ENCODE peak calls at places on chromosomes 5 and 9, in nine cellular contexts. R is uterus, A is A673, T is dorsolateral prefrontal cortex, W is OCI-LY7, F is Karpas-422, J is upper lobe of left lung, C is lower lobe of right lung, H is neuronal stem cell. L is an unnamed sample.

GRCh38 chr5:142015781-142016533 is 3.1 kb upstream of the GNPDA1 start:
- DNase-seq in J (peak), F (peak), T (no peak), H (no peak), A (peak), C (no peak), R (no peak), W (peak), L (no peak)

GRCh38 chr5:143636951-143637528 is 174.9 kb upstream of the HMHB1 start:
- DNase-seq in A (no peak), F (no peak), C (no peak), W (no peak), T (no peak), H (no peak), R (no peak), J (no peak), L (no peak)

GRCh38 chr9:127389391-127390242 is 7.4 kb upstream of the SLC2A8 start:
- DNase-seq in R (no peak), W (no peak), F (no peak), H (no peak), C (no peak), A (no peak), T (no peak), J (no peak), L (no peak)

GRCh38 chr5:154783774-154784460 is 28.7 kb downstream of the LARP1 start:
- DNase-seq in H (no peak), W (no peak), C (no peak), J (no peak), T (no peak), F (no peak), A (no peak), R (peak), L (peak)

GRCh38 chr5:74322944-74323343 is 317.6 kb downstream of the ENC1 start:
- DNase-seq in J (no peak), A (no peak), W (no peak), C (no peak), R (no peak), H (no peak), F (no peak), T (no peak), L (no peak)

GRCh38 chr5:180519098-180519497 is 24.9 kb downstream of the CNOT6 start:
- DNase-seq in W (no peak), H (no peak), C (no peak), R (no peak), T (no peak), J (peak), A (no peak), F (no peak), L (no peak)

GRCh38 chr5:140024928-140025327 is 18.2 kb downstream of the NRG2 start:
- DNase-seq in J (no peak), W (no peak), R (no peak), H (no peak), A (no peak), C (no peak), T (no peak), F (no peak), L (no peak)

GRCh38 chr5:160289721-160290120 is 22.6 kb downstream of the CCNJL start:
- DNase-seq in J (peak), T (no peak), H (no peak), A (no peak), C (peak), W (no peak), F (peak), R (no peak), L (no peak)

GRCh38 chr5:176538505-176538806 is 1.3 kb upstream of the RNF44 start:
- DNase-seq in H (no peak), A (no peak), F (peak), R (no peak), W (no peak), J (no peak), C (no peak), T (no peak), L (no peak)

GRCh38 chr5:74530316-74530917 is 110.1 kb downstream of the ENC1 start:
- DNase-seq in A (no peak), H (no peak), J (no peak), R (no peak), F (no peak), T (no peak), W (no peak), C (no peak), L (no peak)

GRCh38 chr9:84513473-84513872 is 156.1 kb upstream of the NTRK2 start:
- DNase-seq in C (no peak), R (no peak), F (no peak), A (no peak), W (no peak), T (no peak), J (no peak), H (no peak), L (no peak)

GRCh38 chr5:83562207-83562606 is 90.7 kb downstream of the VCAN start:
- DNase-seq in R (no peak), F (no peak), A (no peak), J (no peak), W (no peak), T (no peak), H (no peak), C (no peak), L (no peak)

GRCh38 chr9:106981396-106982287 is 118.7 kb downstream of the ZNF462 start:
- DNase-seq in W (peak), J (no peak), R (no peak), C (no peak), T (no peak), H (no peak), F (no peak), A (no peak), L (no peak)

GRCh38 chr9:99023831-99024230 is 80.1 kb downstream of the COL15A1 start:
- DNase-seq in C (no peak), A (peak), R (peak), H (no peak), T (no peak), J (no peak), W (peak), F (peak), L (peak)

GRCh38 chr5:139739612-139739974 is 56.0 kb upstream of the PSD2 start:
- DNase-seq in F (no peak), R (no peak), T (no peak), W (no peak), C (no peak), H (no peak), J (no peak), A (no peak), L (no peak)

GRCh38 chr5:27876071-27876470 is 837.7 kb upstream of the CDH9 start:
- DNase-seq in T (no peak), H (no peak), J (no peak), R (no peak), F (no peak), C (no peak), W (no peak), A (no peak), L (no peak)

GRCh38 chr5:96962540-96962991 is 26.7 kb downstream of the LNPEP start:
- DNase-seq in H (no peak), R (no peak), A (no peak), F (no peak), T (no peak), C (no peak), W (peak), J (no peak), L (no peak)

GRCh38 chr9:110731437-110732028 is 62.9 kb downstream of the MUSK start:
- DNase-seq in A (no peak), H (no peak), W (no peak), F (no peak), J (no peak), T (no peak), R (no peak), C (no peak), L (no peak)

GRCh38 chr5:175383350-175383749 is 60.6 kb downstream of the DRD1 start:
- DNase-seq in J (no peak), T (no peak), C (no peak), W (no peak), H (no peak), F (no peak), A (peak), R (no peak), L (no peak)

GRCh38 chr5:95110112-95110511 is 174.8 kb downstream of the MCTP1 start:
- DNase-seq in C (no peak), W (no peak), J (no peak), R (no peak), T (no peak), H (no peak), F (peak), A (no peak), L (no peak)

GRCh38 chr5:139760066-139761056 is 35.2 kb upstream of the PSD2 start:
- DNase-seq in J (no peak), T (no peak), F (no peak), H (no peak), C (no peak), W (peak), A (no peak), R (no peak), L (no peak)

GRCh38 chr5:107451028-107451427 is 219.7 kb downstream of the EFNA5 start:
- DNase-seq in H (no peak), C (no peak), R (no peak), W (no peak), J (no peak), A (no peak), F (no peak), T (no peak), L (no peak)

GRCh38 chr9:101317735-101318134 is 67.1 kb downstream of the BAAT start:
- DNase-seq in F (no peak), T (no peak), H (no peak), W (no peak), R (no peak), A (no peak), C (no peak), J (no peak), L (no peak)

GRCh38 chr5:167514461-167514860 is 777.0 kb upstream of the WWC1 start:
- DNase-seq in C (no peak), F (no peak), R (no peak), T (no peak), W (no peak), H (no peak), J (no peak), A (no peak), L (no peak)

GRCh38 chr9:14529629-14530028 is 163.6 kb downstream of the ZDHHC21 start:
- DNase-seq in W (no peak), F (no peak), J (no peak), A (no peak), C (no peak), R (no peak), H (no peak), T (no peak), L (no peak)

GRCh38 chr5:137516251-137516797 is 17.2 kb upstream of the SPOCK1 start:
- DNase-seq in F (no peak), C (no peak), A (no peak), R (no peak), J (no peak), W (no peak), H (no peak), T (no peak), L (no peak)

GRCh38 chr9:130387398-130387797 is 57.4 kb upstream of the ASS1 start:
- DNase-seq in C (no peak), H (no peak), F (no peak), T (no peak), W (no peak), J (no peak), A (no peak), R (no peak), L (no peak)

GRCh38 chr9:129330711-129331279 is 152.7 kb upstream of the IER5L start:
- DNase-seq in J (no peak), T (no peak), C (no peak), W (no peak), A (peak), H (no peak), R (no peak), F (peak), L (no peak)

GRCh38 chr9:132168347-132168746 is 6.5 kb downstream of the NTNG2 start:
- DNase-seq in J (no peak), H (no peak), W (no peak), C (no peak), F (no peak), R (no peak), T (peak), A (peak), L (peak)

GRCh38 chr5:24401767-24402166 is 243.0 kb downstream of the CDH10 start:
- DNase-seq in W (no peak), J (no peak), F (no peak), T (no peak), A (peak), C (no peak), R (no peak), H (no peak), L (no peak)

GRCh38 chr5:93599427-93600146 is 16.6 kb downstream of the NR2F1 start:
- DNase-seq in W (no peak), A (no peak), C (no peak), H (no peak), J (no peak), R (no peak), F (no peak), T (no peak), L (peak)

GRCh38 chr5:173707392-173707791 is 90.9 kb upstream of the BOD1 start:
- DNase-seq in W (peak), C (no peak), A (no peak), F (peak), T (no peak), J (no peak), R (no peak), H (no peak), L (peak)

GRCh38 chr5:83556190-83556589 is 84.6 kb downstream of the VCAN start:
- DNase-seq in A (no peak), T (no peak), F (no peak), W (no peak), R (no peak), J (no peak), H (no peak), C (no peak), L (no peak)

GRCh38 chr5:97046270-97046982 is 96.0 kb downstream of the LIX1 start:
- DNase-seq in R (no peak), J (no peak), H (no peak), W (peak), C (no peak), F (no peak), A (no peak), T (no peak), L (no peak)

GRCh38 chr5:168837852-168838251 is 258.7 kb upstream of the PANK3 start:
- DNase-seq in H (no peak), F (no peak), A (no peak), W (no peak), C (no peak), R (no peak), T (no peak), J (no peak), L (no peak)

GRCh38 chr9:122125891-122126331 is 32.8 kb upstream of the TTLL11 start:
- DNase-seq in F (no peak), C (no peak), J (no peak), A (no peak), H (no peak), T (no peak), W (no peak), R (no peak), L (no peak)

GRCh38 chr5:141618030-141618803 is 583 bp downstream of the DIAPH1 start:
- DNase-seq in R (peak), J (peak), H (peak), F (peak), A (peak), C (peak), W (peak), T (no peak), L (peak)

GRCh38 chr9:112180387-112180881 is 5.3 kb upstream of the SUSD1 start:
- DNase-seq in C (no peak), A (no peak), R (no peak), H (no peak), J (no peak), T (no peak), F (no peak), W (no peak), L (no peak)

GRCh38 chr9:36191290-36191645 is 547 bp downstream of the CLTA start:
- DNase-seq in A (peak), R (no peak), T (peak), H (no peak), J (peak), C (peak), F (peak), W (peak), L (no peak)

GRCh38 chr5:37604290-37604689 is 225.2 kb downstream of the WDR70 start:
- DNase-seq in J (no peak), T (no peak), C (no peak), F (no peak), A (no peak), H (no peak), W (no peak), R (no peak), L (no peak)

GRCh38 chr5:37603072-37603471 is 224.0 kb downstream of the WDR70 start:
- DNase-seq in F (no peak), R (no peak), T (no peak), W (no peak), H (no peak), C (no peak), J (no peak), A (no peak), L (no peak)

GRCh38 chr5:37601163-37601562 is 222.0 kb downstream of the WDR70 start:
- DNase-seq in C (no peak), F (no peak), T (no peak), H (no peak), R (no peak), W (no peak), J (no peak), A (no peak), L (no peak)

DNA sequence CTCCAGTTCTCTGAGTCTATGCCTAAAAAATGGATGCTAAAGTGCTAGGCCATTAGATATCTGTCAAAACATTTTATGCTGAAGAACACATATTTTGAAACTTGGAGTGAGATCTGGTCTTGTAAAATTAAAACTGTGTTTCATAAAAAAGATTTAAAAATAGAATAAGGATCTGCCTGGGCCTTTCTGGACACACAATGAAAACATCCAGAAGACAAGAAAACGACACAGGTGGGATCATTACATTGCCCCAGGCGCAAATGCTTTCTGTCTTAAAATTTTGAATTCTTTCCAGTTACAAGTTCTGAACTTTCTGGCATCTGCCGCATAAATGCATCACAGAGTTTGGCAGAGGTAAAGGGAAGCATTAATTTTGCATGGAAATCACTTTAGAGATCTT is 219.5 kb downstream of the WDR70 start:
- DNase-seq in R (no peak), T (no peak), W (no peak), C (no peak), J (no peak), H (no peak), F (no peak), A (no peak), L (no peak)
- H3K4me3 ChIP-seq in R (no peak), T (no peak), W (no peak), C (no peak), J (no peak), H (no peak), F (no peak), A (no peak), L (no peak)

DNA sequence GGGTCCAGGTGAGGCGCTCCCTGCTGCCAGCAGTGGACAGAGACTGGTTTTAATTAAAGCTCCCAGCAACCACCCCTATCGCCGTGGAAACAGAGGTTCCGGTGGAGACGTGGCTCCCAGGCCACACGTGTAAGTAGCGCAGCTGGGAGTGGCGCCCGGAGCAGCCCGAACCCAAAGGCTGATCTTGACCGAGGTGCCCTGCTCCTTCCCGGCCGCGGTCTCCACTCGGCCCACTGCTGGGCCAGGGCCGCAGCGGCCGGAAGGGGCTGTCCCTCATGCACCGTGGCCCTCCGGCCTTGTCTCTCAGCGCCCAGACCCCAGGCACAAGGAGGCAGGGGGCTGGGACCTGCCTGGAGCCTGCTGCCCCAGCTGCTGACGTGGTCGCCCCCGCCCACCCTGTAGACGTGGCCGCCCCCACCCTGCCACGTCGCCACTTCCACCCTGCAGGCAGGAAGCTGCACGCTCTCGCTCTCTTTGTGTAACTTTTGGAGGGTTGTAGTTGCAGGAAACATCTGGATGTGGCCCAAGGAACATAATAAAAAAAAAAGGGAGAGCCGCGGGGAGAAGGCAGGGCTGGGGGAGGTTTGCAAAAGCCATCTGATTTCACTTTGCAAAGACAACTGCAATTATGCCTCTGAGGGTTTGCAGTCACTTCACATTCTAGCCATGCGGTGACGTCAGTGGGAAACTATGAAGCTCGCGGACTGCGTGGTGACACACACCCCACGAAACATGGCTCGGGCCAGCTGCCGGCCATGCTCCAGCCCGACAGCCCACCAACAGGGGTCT is 129.9 kb downstream of the RXRA start:
- DNase-seq in T (no peak), W (no peak), J (peak), H (no peak), F (no peak), A (peak), C (peak), R (peak), L (peak)
- H3K27ac ChIP-seq in T (peak), W (no peak), J (peak), H (no peak), F (no peak), A (peak), C (peak), R (peak), L (peak)

GRCh38 chr9:89038354-89039091 is 47.3 kb downstream of the S1PR3 start:
- DNase-seq in C (no peak), W (no peak), T (peak), F (no peak), J (no peak), R (peak), A (peak), H (no peak), L (peak)
- H3K4me3 ChIP-seq in C (no peak), W (no peak), T (no peak), F (no peak), J (no peak), R (no peak), A (no peak), H (no peak), L (no peak)

DNA sequence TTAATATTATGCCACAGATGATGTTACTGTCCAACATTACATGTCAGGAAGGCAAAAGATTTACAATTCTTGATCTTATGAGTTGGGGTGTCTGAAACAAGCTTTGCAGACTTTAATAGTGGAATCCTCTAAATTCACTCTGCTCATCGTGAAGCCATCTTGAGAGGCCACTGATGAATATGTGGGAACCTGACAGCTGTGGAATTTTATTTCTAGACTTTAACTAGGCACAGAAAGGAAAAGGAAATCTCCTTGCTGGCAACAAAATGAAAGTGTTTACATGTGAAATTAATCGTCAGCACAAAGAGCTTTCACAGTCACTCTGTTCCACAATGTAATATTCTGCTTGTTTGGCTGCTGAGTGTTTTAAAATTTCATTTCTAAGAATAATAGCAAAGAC is 14.8 kb downstream of the NREP start:
- DNase-seq in W (no peak), T (no peak), H (no peak), J (no peak), C (no peak), R (no peak), A (no peak), F (no peak), L (no peak)
- H3K27ac ChIP-seq in W (peak), T (peak), H (no peak), J (no peak), C (no peak), R (peak), A (no peak), F (no peak), L (no peak)

GRCh38 chr9:27109621-27110020 is 596 bp downstream of the TEK start:
- DNase-seq in A (no peak), H (no peak), J (no peak), C (no peak), W (no peak), F (no peak), R (no peak), T (no peak), L (no peak)
- H3K4me3 ChIP-seq in A (no peak), H (peak), J (peak), C (peak), W (no peak), F (no peak), R (peak), T (peak), L (peak)

DNA sequence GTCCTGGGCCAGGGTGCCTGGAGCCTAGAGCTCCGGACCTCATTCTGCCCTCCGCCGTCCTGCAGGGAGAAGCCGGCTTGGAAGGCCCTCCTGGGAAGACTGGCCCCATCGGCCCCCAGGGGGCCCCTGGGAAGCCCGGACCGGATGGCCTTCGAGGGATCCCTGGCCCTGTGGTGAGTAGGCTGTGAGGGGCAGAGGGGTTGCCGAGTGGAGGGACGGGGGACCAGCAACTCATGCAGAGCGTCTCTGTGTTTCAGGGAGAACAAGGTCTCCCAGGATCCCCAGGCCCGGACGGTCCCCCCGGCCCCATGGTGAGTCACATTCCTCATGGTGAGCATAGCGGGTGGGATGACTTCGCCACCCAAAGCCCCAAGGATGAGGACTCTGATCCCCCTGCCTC is 62.0 kb upstream of the FCN2 start:
- DNase-seq in W (no peak), A (no peak), J (no peak), C (no peak), F (no peak), H (no peak), T (no peak), R (no peak), L (no peak)
- H3K27ac ChIP-seq in W (no peak), A (no peak), J (no peak), C (no peak), F (no peak), H (no peak), T (no peak), R (no peak), L (no peak)

L was measured in right cardiac atrium.